ENCODE peak calls at places on chromosomes 1 and 21, in eight cellular contexts. One of them, this sample, is unnamed.

GRCh38 chr1:19405761-19406481 is 79.4 kb downstream of the CAPZB start:
- DNase-seq in activated CD8-positive, alpha-beta T cell treated with anti-CD3 and anti-CD28 coated beads for 36 hours: peak
- DNase-seq in brain microvascular endothelial cell: no peak
- DNase-seq in heart right ventricle: no peak
- DNase-seq in neural progenitor cell: peak
- DNase-seq in GM10248: no peak
- DNase-seq in dorsolateral prefrontal cortex: no peak
- DNase-seq in GM06990: no peak
- DNase-seq in this sample: no peak

GRCh38 chr1:203990118-203990517 is 82.8 kb upstream of the SOX13 start:
- DNase-seq in GM10248: no peak
- DNase-seq in neural progenitor cell: no peak
- DNase-seq in dorsolateral prefrontal cortex: no peak
- DNase-seq in activated CD8-positive, alpha-beta T cell treated with anti-CD3 and anti-CD28 coated beads for 36 hours: no peak
- DNase-seq in brain microvascular endothelial cell: no peak
- DNase-seq in GM06990: no peak
- DNase-seq in heart right ventricle: no peak
- DNase-seq in this sample: no peak

GRCh38 chr1:158067651-158068050 is 74.2 kb downstream of the KIRREL1 start:
- DNase-seq in dorsolateral prefrontal cortex: no peak
- DNase-seq in neural progenitor cell: peak
- DNase-seq in heart right ventricle: no peak
- DNase-seq in GM06990: no peak
- DNase-seq in GM10248: no peak
- DNase-seq in brain microvascular endothelial cell: peak
- DNase-seq in activated CD8-positive, alpha-beta T cell treated with anti-CD3 and anti-CD28 coated beads for 36 hours: no peak
- DNase-seq in this sample: no peak

GRCh38 chr21:32083175-32083574 is 195.7 kb downstream of the MIS18A start:
- DNase-seq in GM10248: no peak
- DNase-seq in neural progenitor cell: no peak
- DNase-seq in activated CD8-positive, alpha-beta T cell treated with anti-CD3 and anti-CD28 coated beads for 36 hours: no peak
- DNase-seq in GM06990: no peak
- DNase-seq in heart right ventricle: no peak
- DNase-seq in brain microvascular endothelial cell: no peak
- DNase-seq in dorsolateral prefrontal cortex: no peak
- DNase-seq in this sample: no peak

GRCh38 chr1:196306421-196306820 is 301.8 kb downstream of the KCNT2 start:
- DNase-seq in brain microvascular endothelial cell: no peak
- DNase-seq in neural progenitor cell: peak
- DNase-seq in heart right ventricle: no peak
- DNase-seq in dorsolateral prefrontal cortex: no peak
- DNase-seq in GM10248: no peak
- DNase-seq in GM06990: no peak
- DNase-seq in activated CD8-positive, alpha-beta T cell treated with anti-CD3 and anti-CD28 coated beads for 36 hours: no peak
- DNase-seq in this sample: no peak

GRCh38 chr1:89464008-89464407 is 60.6 kb upstream of the LRRC8B start:
- DNase-seq in GM10248: no peak
- DNase-seq in neural progenitor cell: no peak
- DNase-seq in brain microvascular endothelial cell: no peak
- DNase-seq in activated CD8-positive, alpha-beta T cell treated with anti-CD3 and anti-CD28 coated beads for 36 hours: peak
- DNase-seq in GM06990: peak
- DNase-seq in dorsolateral prefrontal cortex: no peak
- DNase-seq in heart right ventricle: no peak
- DNase-seq in this sample: no peak

GRCh38 chr1:208008534-208008933 is 97.6 kb upstream of the CD34 start:
- DNase-seq in neural progenitor cell: no peak
- DNase-seq in dorsolateral prefrontal cortex: no peak
- DNase-seq in GM10248: no peak
- DNase-seq in GM06990: no peak
- DNase-seq in brain microvascular endothelial cell: no peak
- DNase-seq in heart right ventricle: no peak
- DNase-seq in activated CD8-positive, alpha-beta T cell treated with anti-CD3 and anti-CD28 coated beads for 36 hours: no peak
- DNase-seq in this sample: no peak

GRCh38 chr1:18234790-18235242 is 127.2 kb downstream of the IGSF21 start:
- DNase-seq in GM10248: peak
- DNase-seq in brain microvascular endothelial cell: peak
- DNase-seq in neural progenitor cell: peak
- DNase-seq in dorsolateral prefrontal cortex: no peak
- DNase-seq in activated CD8-positive, alpha-beta T cell treated with anti-CD3 and anti-CD28 coated beads for 36 hours: peak
- DNase-seq in GM06990: no peak
- DNase-seq in heart right ventricle: peak
- DNase-seq in this sample: peak

GRCh38 chr1:166819982-166820381 is 19.3 kb upstream of the POGK start:
- DNase-seq in heart right ventricle: no peak
- DNase-seq in activated CD8-positive, alpha-beta T cell treated with anti-CD3 and anti-CD28 coated beads for 36 hours: no peak
- DNase-seq in GM10248: no peak
- DNase-seq in GM06990: no peak
- DNase-seq in dorsolateral prefrontal cortex: no peak
- DNase-seq in neural progenitor cell: no peak
- DNase-seq in brain microvascular endothelial cell: no peak
- DNase-seq in this sample: no peak

GRCh38 chr1:94501426-94501825 is 40.1 kb downstream of the F3 start:
- DNase-seq in dorsolateral prefrontal cortex: no peak
- DNase-seq in GM10248: no peak
- DNase-seq in GM06990: no peak
- DNase-seq in heart right ventricle: no peak
- DNase-seq in brain microvascular endothelial cell: no peak
- DNase-seq in activated CD8-positive, alpha-beta T cell treated with anti-CD3 and anti-CD28 coated beads for 36 hours: no peak
- DNase-seq in neural progenitor cell: no peak
- DNase-seq in this sample: no peak

GRCh38 chr21:44872568-44873355 is 728 bp downstream of the PTTG1IP start:
- DNase-seq in brain microvascular endothelial cell: peak
- DNase-seq in dorsolateral prefrontal cortex: no peak
- DNase-seq in neural progenitor cell: peak
- DNase-seq in GM10248: no peak
- DNase-seq in activated CD8-positive, alpha-beta T cell treated with anti-CD3 and anti-CD28 coated beads for 36 hours: no peak
- DNase-seq in GM06990: no peak
- DNase-seq in heart right ventricle: peak
- DNase-seq in this sample: peak

GRCh38 chr1:29380532-29380931 is 144.2 kb downstream of the PTPRU start:
- DNase-seq in neural progenitor cell: no peak
- DNase-seq in heart right ventricle: no peak
- DNase-seq in brain microvascular endothelial cell: no peak
- DNase-seq in activated CD8-positive, alpha-beta T cell treated with anti-CD3 and anti-CD28 coated beads for 36 hours: no peak
- DNase-seq in GM10248: no peak
- DNase-seq in GM06990: no peak
- DNase-seq in dorsolateral prefrontal cortex: no peak
- DNase-seq in this sample: peak

DNA sequence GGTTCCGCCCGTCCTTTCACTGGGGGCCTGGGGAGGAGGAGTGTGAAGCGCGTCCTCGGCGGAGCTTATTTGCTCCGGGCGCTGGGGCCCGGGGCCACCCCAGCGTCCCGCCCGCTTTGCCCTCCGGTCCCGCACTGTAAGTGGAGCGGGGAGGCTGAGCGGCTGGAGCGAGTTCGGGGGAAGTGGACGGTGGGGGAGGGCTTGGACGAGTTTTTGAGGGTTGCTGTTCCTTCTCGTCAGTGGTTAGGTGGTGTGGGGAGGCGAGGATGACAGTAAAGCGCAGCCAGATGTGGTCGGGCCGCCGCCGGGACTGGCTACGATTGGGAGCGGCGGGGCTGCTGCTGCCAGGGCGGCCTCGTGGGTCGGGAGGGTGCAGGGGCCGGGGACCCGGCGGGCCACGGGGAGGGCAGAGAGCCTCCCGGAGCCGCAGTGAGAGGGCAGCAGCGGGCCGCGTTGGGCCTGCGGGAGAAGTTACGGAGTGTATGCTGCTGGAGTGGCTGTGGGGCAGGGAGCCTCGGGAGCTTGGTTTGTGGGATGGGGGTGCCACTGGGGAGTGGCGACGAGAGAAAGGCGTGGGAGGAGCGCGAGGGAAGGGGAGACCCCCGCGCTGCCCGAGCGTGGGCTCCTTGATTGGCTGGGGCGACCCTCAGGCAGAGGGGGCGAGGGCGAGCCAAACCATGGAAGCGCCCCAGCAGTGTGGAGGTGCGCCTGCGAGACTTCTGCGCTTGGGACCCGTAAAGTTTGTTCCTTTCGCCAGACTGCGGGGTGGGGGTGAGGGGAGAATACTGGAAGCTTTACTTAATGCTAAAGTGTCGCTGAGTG is 2.1 kb downstream of the ADGRL2 start:
- DNase-seq in activated CD8-positive, alpha-beta T cell treated with anti-CD3 and anti-CD28 coated beads for 36 hours: no peak
- DNase-seq in neural progenitor cell: peak
- DNase-seq in GM06990: peak
- DNase-seq in GM10248: peak
- DNase-seq in brain microvascular endothelial cell: peak
- DNase-seq in heart right ventricle: peak
- DNase-seq in dorsolateral prefrontal cortex: no peak
- DNase-seq in this sample: peak
- TF ChIP-seq CTCF in activated CD8-positive, alpha-beta T cell treated with anti-CD3 and anti-CD28 coated beads for 36 hours: no peak
- TF ChIP-seq CTCF in neural progenitor cell: peak
- TF ChIP-seq CTCF in GM06990: no peak
- TF ChIP-seq CTCF in GM10248: no peak
- TF ChIP-seq CTCF in brain microvascular endothelial cell: peak
- TF ChIP-seq CTCF in heart right ventricle: peak
- TF ChIP-seq CTCF in dorsolateral prefrontal cortex: peak
- TF ChIP-seq CTCF in this sample: peak

GRCh38 chr1:213858581-213858980 is 129.2 kb upstream of the PROX1 start:
- DNase-seq in dorsolateral prefrontal cortex: no peak
- DNase-seq in neural progenitor cell: no peak
- DNase-seq in GM10248: no peak
- DNase-seq in GM06990: no peak
- DNase-seq in brain microvascular endothelial cell: no peak
- DNase-seq in heart right ventricle: no peak
- DNase-seq in activated CD8-positive, alpha-beta T cell treated with anti-CD3 and anti-CD28 coated beads for 36 hours: no peak
- DNase-seq in this sample: no peak
- TF ChIP-seq CTCF in dorsolateral prefrontal cortex: no peak
- TF ChIP-seq CTCF in neural progenitor cell: peak
- TF ChIP-seq CTCF in GM10248: no peak
- TF ChIP-seq CTCF in GM06990: no peak
- TF ChIP-seq CTCF in brain microvascular endothelial cell: no peak
- TF ChIP-seq CTCF in heart right ventricle: no peak
- TF ChIP-seq CTCF in activated CD8-positive, alpha-beta T cell treated with anti-CD3 and anti-CD28 coated beads for 36 hours: no peak
- TF ChIP-seq CTCF in this sample: no peak

DNA sequence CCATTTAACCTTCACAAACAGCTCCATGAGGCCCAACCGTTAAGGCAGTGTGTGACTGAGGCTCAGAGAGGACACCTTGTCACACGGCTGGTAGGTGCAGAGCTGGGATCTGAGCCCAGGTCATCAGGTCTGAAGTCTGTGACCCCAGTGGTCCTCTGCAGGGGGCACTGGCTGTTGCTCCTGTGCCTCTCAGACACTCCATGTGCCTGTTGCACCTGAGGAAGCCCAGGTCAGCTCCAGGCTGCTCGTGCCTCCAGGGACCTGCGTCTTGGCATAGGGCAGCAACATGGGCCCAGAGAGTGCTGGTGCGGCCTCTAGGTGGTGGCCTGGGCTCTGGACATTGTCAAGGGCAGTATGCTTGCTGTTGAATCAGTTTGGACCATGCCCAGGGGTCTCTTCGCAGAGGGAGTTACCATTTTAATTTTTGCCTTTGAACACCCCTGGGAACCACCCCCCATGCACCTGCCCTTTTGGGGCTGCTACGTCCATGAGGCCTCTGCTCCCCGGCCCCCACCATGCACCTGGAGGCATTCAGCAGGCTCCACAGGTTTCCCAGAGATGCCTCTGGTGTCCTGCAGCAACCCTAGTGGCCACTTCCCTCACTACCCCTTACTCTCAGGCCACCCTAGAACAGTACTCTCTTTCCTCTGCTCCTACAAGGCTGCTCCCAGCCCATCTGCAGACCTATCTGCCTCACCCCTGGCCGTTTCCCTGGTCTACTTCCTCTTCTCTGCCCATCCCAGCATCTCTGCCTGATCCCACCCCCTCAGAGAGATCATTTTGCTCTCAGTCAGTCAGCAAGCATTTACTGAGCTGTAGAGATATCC is 25.2 kb upstream of the EPS8L3 start:
- DNase-seq in GM10248: peak
- DNase-seq in GM06990: no peak
- DNase-seq in dorsolateral prefrontal cortex: peak
- DNase-seq in brain microvascular endothelial cell: no peak
- DNase-seq in activated CD8-positive, alpha-beta T cell treated with anti-CD3 and anti-CD28 coated beads for 36 hours: peak
- DNase-seq in neural progenitor cell: peak
- DNase-seq in heart right ventricle: no peak
- DNase-seq in this sample: no peak
- TF ChIP-seq CTCF in GM10248: no peak
- TF ChIP-seq CTCF in GM06990: peak
- TF ChIP-seq CTCF in dorsolateral prefrontal cortex: no peak
- TF ChIP-seq CTCF in brain microvascular endothelial cell: peak
- TF ChIP-seq CTCF in activated CD8-positive, alpha-beta T cell treated with anti-CD3 and anti-CD28 coated beads for 36 hours: no peak
- TF ChIP-seq CTCF in neural progenitor cell: peak
- TF ChIP-seq CTCF in heart right ventricle: no peak
- TF ChIP-seq CTCF in this sample: peak

GRCh38 chr1:244731651-244732050 is 78.7 kb downstream of the DESI2 start:
- DNase-seq in dorsolateral prefrontal cortex: no peak
- DNase-seq in heart right ventricle: no peak
- DNase-seq in activated CD8-positive, alpha-beta T cell treated with anti-CD3 and anti-CD28 coated beads for 36 hours: no peak
- DNase-seq in neural progenitor cell: no peak
- DNase-seq in GM10248: no peak
- DNase-seq in brain microvascular endothelial cell: no peak
- DNase-seq in GM06990: no peak
- DNase-seq in this sample: no peak

GRCh38 chr1:244735404-244735803 is 82.5 kb downstream of the DESI2 start:
- DNase-seq in heart right ventricle: no peak
- DNase-seq in GM10248: no peak
- DNase-seq in dorsolateral prefrontal cortex: no peak
- DNase-seq in neural progenitor cell: no peak
- DNase-seq in activated CD8-positive, alpha-beta T cell treated with anti-CD3 and anti-CD28 coated beads for 36 hours: peak
- DNase-seq in brain microvascular endothelial cell: no peak
- DNase-seq in GM06990: no peak
- DNase-seq in this sample: no peak

GRCh38 chr1:244730934-244731434 is 78.1 kb downstream of the DESI2 start:
- DNase-seq in neural progenitor cell: no peak
- DNase-seq in dorsolateral prefrontal cortex: no peak
- DNase-seq in heart right ventricle: no peak
- DNase-seq in GM10248: no peak
- DNase-seq in brain microvascular endothelial cell: no peak
- DNase-seq in activated CD8-positive, alpha-beta T cell treated with anti-CD3 and anti-CD28 coated beads for 36 hours: no peak
- DNase-seq in GM06990: no peak
- DNase-seq in this sample: no peak

GRCh38 chr1:244732846-244733450 is 80.0 kb downstream of the DESI2 start:
- DNase-seq in brain microvascular endothelial cell: no peak
- DNase-seq in neural progenitor cell: no peak
- DNase-seq in dorsolateral prefrontal cortex: no peak
- DNase-seq in GM10248: no peak
- DNase-seq in activated CD8-positive, alpha-beta T cell treated with anti-CD3 and anti-CD28 coated beads for 36 hours: no peak
- DNase-seq in heart right ventricle: no peak
- DNase-seq in GM06990: no peak
- DNase-seq in this sample: no peak

DNA sequence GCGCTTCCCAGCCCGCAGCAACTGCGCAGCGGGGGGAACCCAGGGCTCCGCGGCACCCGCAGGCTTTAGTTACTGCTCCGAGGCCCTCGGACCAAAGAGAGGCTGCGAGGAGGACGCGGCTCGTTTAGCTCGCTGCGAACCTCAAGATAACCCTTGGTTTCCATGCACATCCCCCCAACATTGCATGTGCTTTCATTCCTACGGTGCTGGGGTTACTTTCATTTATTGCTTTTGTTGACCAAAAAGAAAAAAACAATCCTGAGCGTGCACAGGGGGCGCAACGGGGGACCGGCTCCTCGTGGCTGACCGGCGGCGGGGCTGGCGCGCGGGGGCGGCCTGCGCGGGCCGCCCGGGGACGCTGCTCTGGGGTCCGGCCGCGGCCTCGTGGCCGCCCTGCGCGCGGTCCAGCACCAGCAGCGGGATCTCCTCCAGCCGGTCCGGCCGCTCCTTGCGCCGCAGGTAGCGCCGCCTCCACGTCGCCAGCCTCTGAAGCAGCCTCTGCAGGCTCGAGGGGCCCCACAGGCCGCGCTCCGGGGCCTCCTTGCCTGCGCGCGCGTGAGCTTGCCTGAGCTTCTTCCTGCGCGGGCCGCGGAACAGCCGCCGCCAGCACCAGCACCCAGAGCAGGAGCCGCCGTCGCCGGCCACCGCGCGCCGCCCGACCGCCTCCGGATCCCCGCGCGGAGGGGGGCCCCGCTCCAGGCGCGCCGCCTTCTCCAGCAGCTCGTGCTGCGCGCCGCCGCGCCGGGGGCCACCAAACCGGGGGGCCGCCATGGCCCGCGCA is 77.4 kb downstream of the DESI2 start:
- DNase-seq in dorsolateral prefrontal cortex: no peak
- DNase-seq in brain microvascular endothelial cell: peak
- DNase-seq in GM10248: peak
- DNase-seq in activated CD8-positive, alpha-beta T cell treated with anti-CD3 and anti-CD28 coated beads for 36 hours: peak
- DNase-seq in GM06990: peak
- DNase-seq in heart right ventricle: peak
- DNase-seq in neural progenitor cell: peak
- DNase-seq in this sample: peak
- TF ChIP-seq CTCF in dorsolateral prefrontal cortex: no peak
- TF ChIP-seq CTCF in brain microvascular endothelial cell: peak
- TF ChIP-seq CTCF in GM10248: no peak
- TF ChIP-seq CTCF in activated CD8-positive, alpha-beta T cell treated with anti-CD3 and anti-CD28 coated beads for 36 hours: no peak
- TF ChIP-seq CTCF in GM06990: no peak
- TF ChIP-seq CTCF in heart right ventricle: no peak
- TF ChIP-seq CTCF in neural progenitor cell: no peak
- TF ChIP-seq CTCF in this sample: peak